ENCODE peak calls at places on chromosomes 16 and 17, in six cellular contexts. U is neural progenitor cell, H is mesenchymal stem cell, Q is neuronal stem cell, D is GM12878, B is IMR-90. M is an unnamed sample.

GRCh38 chr17:44987194-44987882 is 19.2 kb upstream of the C1QL1 start:
- DNase-seq in U (peak), H (no peak), Q (no peak), D (no peak), B (no peak), M (peak)

GRCh38 chr16:72739577-72739976 is 308.4 kb downstream of the ZFHX3 start:
- DNase-seq in U (no peak), H (peak), Q (no peak), D (no peak), B (peak), M (peak)

GRCh38 chr16:85460252-85460982 is 152.7 kb upstream of the GSE1 start:
- DNase-seq in U (no peak), H (peak), Q (no peak), D (no peak), B (no peak), M (no peak)

GRCh38 chr17:36468903-36469635 is 17.4 kb upstream of the ZNHIT3 start:
- DNase-seq in U (peak), H (no peak), Q (no peak), D (no peak), B (no peak), M (no peak)

GRCh38 chr16:26860506-26860905 is 206.2 kb upstream of the C16orf82 start:
- DNase-seq in U (no peak), H (no peak), Q (no peak), D (no peak), B (no peak), M (no peak)

GRCh38 chr16:66293932-66294331 is 72.6 kb upstream of the CDH5 start:
- DNase-seq in U (no peak), H (no peak), Q (no peak), D (no peak), B (no peak), M (no peak)

GRCh38 chr16:50310308-50311133 is 44.2 kb downstream of the ADCY7 start:
- DNase-seq in U (no peak), H (no peak), Q (no peak), D (no peak), B (no peak), M (no peak)

GRCh38 chr17:74135391-74136167 is 67.9 kb upstream of the RPL38 start:
- DNase-seq in U (no peak), H (no peak), Q (no peak), D (no peak), B (no peak), M (no peak)

DNA sequence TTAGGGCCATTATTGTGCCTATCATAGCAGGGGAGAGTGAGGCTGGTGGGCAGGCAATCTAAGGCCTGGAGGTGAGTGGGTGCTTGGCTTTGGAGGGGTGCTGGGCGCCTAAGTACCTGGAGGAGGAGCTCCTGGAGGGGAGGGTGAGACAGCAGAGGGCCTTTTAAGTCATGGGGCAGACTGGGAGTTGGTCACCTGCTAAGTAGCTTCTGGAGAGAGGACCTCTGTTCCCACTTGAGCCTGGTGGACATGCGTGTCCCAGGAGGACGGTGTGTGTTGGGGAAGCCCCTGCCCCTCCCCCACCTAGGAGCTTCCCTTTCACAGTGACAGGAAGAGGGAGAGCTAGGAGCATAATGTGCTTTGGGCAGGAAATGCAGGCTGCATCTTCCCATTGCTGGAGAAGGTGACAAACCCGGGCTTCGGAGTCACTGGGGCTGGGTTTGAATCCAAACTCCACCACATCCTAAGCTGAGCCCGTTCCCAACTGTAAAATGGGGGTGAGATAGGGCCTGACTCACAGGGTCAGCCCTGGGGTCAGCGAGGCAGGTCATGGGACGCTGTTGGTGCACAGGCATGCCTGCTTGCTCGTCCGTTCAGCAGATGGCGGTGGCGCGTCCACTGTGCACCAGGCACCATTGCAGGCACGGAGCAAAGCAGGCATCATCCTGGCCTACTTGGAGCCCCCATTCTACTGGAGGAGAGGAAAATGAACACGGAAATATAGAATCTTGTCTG is 37.9 kb downstream of the CMIP start:
- DNase-seq in U (no peak), H (no peak), Q (no peak), D (no peak), B (no peak), M (no peak)
- H3K4me2 ChIP-seq in U (no peak), H (no peak), Q (no peak), D (peak), B (no peak), M (no peak)

GRCh38 chr17:81865733-81866439 is 5.3 kb downstream of the ARHGDIA start:
- DNase-seq in U (no peak), H (peak), Q (no peak), D (no peak), B (no peak), M (peak)

GRCh38 chr17:81860756-81861568 is 627 bp upstream of the P4HB start:
- DNase-seq in U (peak), H (peak), Q (peak), D (peak), B (peak), M (peak)

GRCh38 chr17:81863833-81864768 is 3.8 kb upstream of the P4HB start:
- DNase-seq in U (no peak), H (no peak), Q (no peak), D (no peak), B (no peak), M (peak)

GRCh38 chr17:81865358-81865732 is 5.0 kb upstream of the P4HB start:
- DNase-seq in U (no peak), H (no peak), Q (no peak), D (no peak), B (no peak), M (no peak)

DNA sequence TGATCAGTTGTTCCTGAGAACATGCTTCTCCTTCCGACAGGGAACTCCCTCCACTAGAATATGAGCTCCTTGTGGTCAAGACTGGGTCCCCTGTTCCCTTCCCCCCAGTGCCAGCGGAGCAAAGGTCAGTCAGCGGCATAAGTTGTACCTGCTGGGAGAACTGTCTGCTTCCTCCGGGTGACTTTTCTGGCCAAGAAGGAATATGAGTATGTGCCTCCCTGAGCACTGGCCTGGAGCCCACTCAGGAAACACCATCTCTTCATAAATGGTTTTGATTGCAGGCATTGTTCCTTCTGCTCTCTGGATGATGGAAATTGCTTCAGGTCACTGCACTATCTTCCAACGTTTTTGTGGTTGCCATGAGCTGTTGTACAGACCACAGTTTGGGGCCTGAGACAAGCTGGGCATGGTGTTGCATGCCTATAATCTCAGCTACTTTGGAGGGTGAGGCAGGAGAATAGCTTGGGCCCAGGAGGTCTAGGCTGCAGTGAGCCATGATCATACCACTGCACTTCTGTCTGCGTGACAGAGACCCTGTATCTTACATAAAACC is 2.9 kb upstream of the P4HB start:
- DNase-seq in U (no peak), H (peak), Q (no peak), D (no peak), B (no peak), M (peak)
- H3K27ac ChIP-seq in U (no peak), H (no peak), Q (no peak), D (no peak), B (no peak), M (peak)

DNA sequence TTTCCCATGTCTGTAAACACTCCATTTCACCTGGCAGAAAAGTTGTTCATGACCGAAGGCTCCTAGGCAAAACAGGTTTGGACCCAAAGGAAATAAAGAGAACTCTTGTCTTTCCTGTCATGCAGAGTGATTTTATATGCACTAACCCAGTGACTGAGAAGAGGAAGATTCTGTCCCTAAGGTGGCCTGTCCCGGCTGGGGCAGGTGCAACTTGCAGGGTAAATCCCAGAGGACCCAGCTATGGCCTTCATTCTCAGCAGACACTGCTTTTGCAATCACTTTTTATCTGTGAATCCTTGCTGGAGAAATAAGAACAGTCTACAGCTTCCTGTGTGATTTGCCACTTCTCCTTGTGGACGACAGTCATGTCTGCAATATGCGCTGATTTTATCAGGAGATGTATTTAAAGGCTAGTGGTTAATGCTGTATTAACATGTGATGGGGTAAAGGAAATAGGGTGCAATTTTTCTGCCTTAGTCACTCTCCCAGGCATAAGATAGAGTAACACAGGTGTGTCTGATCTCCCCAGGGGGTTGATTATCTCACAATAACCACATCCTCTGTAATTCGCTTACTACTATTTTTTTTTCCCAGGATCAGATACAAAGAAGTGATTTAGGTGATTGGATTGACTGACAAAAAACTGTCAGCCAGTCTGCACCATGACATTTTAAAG is 696.8 kb upstream of the SOX9 start:
- DNase-seq in U (no peak), H (peak), Q (no peak), D (no peak), B (peak), M (peak)
- H3K4me2 ChIP-seq in U (no peak), H (no peak), Q (no peak), D (no peak), B (no peak), M (no peak)

GRCh38 chr17:5881849-5882248 is 188.3 kb upstream of the WSCD1 start:
- DNase-seq in U (no peak), H (no peak), Q (no peak), D (no peak), B (no peak), M (no peak)
- H3K27ac ChIP-seq in U (no peak), H (no peak), Q (no peak), D (no peak), B (no peak), M (no peak)

GRCh38 chr17:16417399-16417798 is 2.0 kb downstream of the TRPV2 start:
- DNase-seq in U (no peak), H (no peak), Q (no peak), D (no peak), B (no peak), M (no peak)

GRCh38 chr17:16419929-16420271 is 4.5 kb downstream of the TRPV2 start:
- DNase-seq in U (no peak), H (peak), Q (no peak), D (no peak), B (peak), M (peak)

GRCh38 chr17:16417896-16418683 is 2.7 kb downstream of the TRPV2 start:
- DNase-seq in U (no peak), H (peak), Q (no peak), D (no peak), B (peak), M (peak)

GRCh38 chr17:16418684-16419066 is 3.3 kb downstream of the TRPV2 start:
- DNase-seq in U (no peak), H (no peak), Q (no peak), D (no peak), B (no peak), M (peak)

DNA sequence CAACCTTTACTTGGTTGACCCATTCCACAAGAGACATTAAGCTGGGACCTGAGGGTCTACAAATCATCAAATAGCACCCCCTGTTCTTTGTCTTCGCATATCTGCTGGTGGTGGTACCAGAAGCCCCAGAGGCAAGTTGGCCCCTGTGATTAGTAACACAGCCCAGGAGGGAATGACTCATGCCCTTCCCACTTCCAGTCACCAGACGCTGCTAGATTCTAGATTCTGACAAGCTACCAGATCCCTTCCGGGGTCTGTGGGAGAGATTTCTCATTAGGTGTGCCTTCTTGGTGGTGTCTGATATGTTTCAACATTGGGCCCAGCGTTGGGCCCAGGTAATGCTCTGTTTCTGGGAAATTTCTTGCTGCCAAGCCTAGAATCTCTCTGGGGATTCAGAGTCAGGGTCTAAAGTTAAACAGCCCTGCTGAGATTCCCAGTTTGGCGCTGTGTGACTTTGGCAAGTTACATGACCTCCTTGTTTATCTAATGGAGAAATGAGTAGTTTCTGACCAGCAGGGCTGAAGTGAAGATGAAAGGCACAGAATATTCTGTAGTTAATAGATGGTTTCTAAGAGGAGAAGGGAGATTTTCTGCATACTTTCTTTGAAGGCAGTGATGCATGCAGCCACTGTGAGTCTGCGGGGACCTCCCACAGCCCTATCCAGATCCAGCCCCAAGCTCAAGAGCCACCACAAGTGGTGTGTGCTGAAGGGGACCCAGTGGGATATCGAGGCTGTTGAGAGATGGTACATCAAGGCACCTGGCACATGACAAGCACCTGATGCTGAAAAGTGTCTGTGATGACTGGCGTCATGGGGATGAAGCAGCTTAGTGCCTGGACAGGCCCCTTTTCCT is 3.9 kb downstream of the TRPV2 start:
- DNase-seq in U (no peak), H (peak), Q (no peak), D (peak), B (peak), M (peak)
- H3K4me2 ChIP-seq in U (no peak), H (peak), Q (no peak), D (peak), B (peak), M (peak)

GRCh38 chr17:80783971-80784370 is 207.7 kb upstream of the CHMP6 start:
- DNase-seq in U (no peak), H (no peak), Q (no peak), D (no peak), B (no peak), M (no peak)
- H3K27ac ChIP-seq in U (no peak), H (no peak), Q (no peak), D (no peak), B (peak), M (peak)

M was measured in GM23248.